ENCODE peak calls at places on chromosomes 7 and 10, in four cellular contexts. M is AG10803; F is right atrium auricular region; X is naive thymus-derived CD4-positive, alpha-beta T cell. Q is an unnamed sample.

GRCh38 chr10:23345861-23346260 is 1.3 kb upstream of the C10orf67 start:
- DNase-seq in X (no peak), M (peak), F (no peak), Q (no peak)

GRCh38 chr7:22373388-22373787 is 16.4 kb upstream of the RAPGEF5 start:
- DNase-seq in M (no peak), F (no peak), X (no peak), Q (no peak)

GRCh38 chr10:63711361-63711760 is 190.2 kb downstream of the REEP3 start:
- DNase-seq in F (no peak), X (no peak), M (peak), Q (no peak)

GRCh38 chr7:317643-318405 is 27.9 kb downstream of the FOXL3 start:
- DNase-seq in X (no peak), M (no peak), F (no peak), Q (no peak)

GRCh38 chr10:111076191-111076681 is 593 bp upstream of the ADRA2A start:
- DNase-seq in X (no peak), M (peak), F (no peak), Q (peak)

GRCh38 chr10:127298396-127298795 is 102.0 kb upstream of the INSYN2A start:
- DNase-seq in X (no peak), M (peak), F (no peak), Q (no peak)

GRCh38 chr7:47783456-47784240 is 164.6 kb downstream of the PKD1L1 start:
- DNase-seq in M (peak), X (no peak), F (no peak), Q (no peak)

GRCh38 chr7:20793686-20794394 is 7.2 kb upstream of the SP8 start:
- DNase-seq in M (no peak), X (no peak), F (no peak), Q (no peak)

GRCh38 chr7:131507592-131508331 is 48.7 kb downstream of the PODXL start:
- DNase-seq in F (peak), M (peak), X (peak), Q (peak)
- H3K4me3 ChIP-seq in F (no peak), M (no peak), X (no peak), Q (no peak)

GRCh38 chr10:89252225-89252585 is 630 bp upstream of the LIPA start:
- DNase-seq in F (no peak), M (no peak), X (no peak), Q (no peak)
- H3K4me3 ChIP-seq in F (peak), M (no peak), X (no peak), Q (no peak)

GRCh38 chr10:13485623-13486022 is 43.2 kb downstream of the BEND7 start:
- DNase-seq in X (no peak), M (peak), F (no peak), Q (no peak)

GRCh38 chr10:13481690-13482089 is 47.1 kb downstream of the BEND7 start:
- DNase-seq in X (no peak), F (no peak), M (no peak), Q (no peak)

GRCh38 chr10:13483073-13483472 is 45.7 kb downstream of the BEND7 start:
- DNase-seq in X (no peak), M (no peak), F (no peak), Q (no peak)

GRCh38 chr10:13489035-13489434 is 39.8 kb downstream of the BEND7 start:
- DNase-seq in F (no peak), M (no peak), X (no peak), Q (no peak)

GRCh38 chr10:13483951-13484350 is 44.9 kb downstream of the BEND7 start:
- DNase-seq in X (peak), F (no peak), M (no peak), Q (no peak)
- H3K4me3 ChIP-seq in X (no peak), F (no peak), M (no peak), Q (no peak)

GRCh38 chr10:122543676-122544075 is 16.9 kb upstream of the DMBT1 start:
- DNase-seq in X (no peak), M (no peak), F (peak), Q (no peak)

GRCh38 chr10:122544493-122544892 is 16.1 kb upstream of the DMBT1 start:
- DNase-seq in M (no peak), X (no peak), F (peak), Q (peak)

GRCh38 chr10:122537545-122537944 is 23.0 kb upstream of the DMBT1 start:
- DNase-seq in X (no peak), F (no peak), M (no peak), Q (no peak)

GRCh38 chr10:122546242-122546641 is 14.3 kb upstream of the DMBT1 start:
- DNase-seq in M (no peak), X (no peak), F (no peak), Q (no peak)

DNA sequence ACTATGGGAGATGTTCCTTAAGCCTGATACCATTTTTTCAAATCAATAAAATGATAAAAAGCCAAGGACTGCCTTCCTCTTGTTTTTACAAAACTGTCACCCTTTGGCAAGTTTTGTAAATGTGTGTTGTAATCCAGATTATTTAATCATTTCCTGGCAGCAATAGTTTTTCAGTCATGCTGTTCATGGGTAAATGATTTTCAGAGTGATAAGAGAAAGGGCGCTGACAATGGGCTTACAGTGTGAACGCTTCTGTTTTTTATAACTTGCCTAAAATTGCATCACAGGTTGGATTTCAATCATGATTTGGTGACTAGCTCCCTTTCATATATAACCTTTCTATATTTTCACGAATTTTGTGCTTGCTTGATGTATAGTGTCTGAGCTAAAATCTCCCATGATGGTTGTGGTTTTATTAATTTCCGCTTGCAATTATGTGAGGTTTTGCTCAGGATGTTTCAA is 19.0 kb upstream of the DMBT1 start:
- DNase-seq in X (peak), F (no peak), M (peak), Q (no peak)
- H3K4me3 ChIP-seq in X (no peak), F (no peak), M (no peak), Q (peak)

DNA sequence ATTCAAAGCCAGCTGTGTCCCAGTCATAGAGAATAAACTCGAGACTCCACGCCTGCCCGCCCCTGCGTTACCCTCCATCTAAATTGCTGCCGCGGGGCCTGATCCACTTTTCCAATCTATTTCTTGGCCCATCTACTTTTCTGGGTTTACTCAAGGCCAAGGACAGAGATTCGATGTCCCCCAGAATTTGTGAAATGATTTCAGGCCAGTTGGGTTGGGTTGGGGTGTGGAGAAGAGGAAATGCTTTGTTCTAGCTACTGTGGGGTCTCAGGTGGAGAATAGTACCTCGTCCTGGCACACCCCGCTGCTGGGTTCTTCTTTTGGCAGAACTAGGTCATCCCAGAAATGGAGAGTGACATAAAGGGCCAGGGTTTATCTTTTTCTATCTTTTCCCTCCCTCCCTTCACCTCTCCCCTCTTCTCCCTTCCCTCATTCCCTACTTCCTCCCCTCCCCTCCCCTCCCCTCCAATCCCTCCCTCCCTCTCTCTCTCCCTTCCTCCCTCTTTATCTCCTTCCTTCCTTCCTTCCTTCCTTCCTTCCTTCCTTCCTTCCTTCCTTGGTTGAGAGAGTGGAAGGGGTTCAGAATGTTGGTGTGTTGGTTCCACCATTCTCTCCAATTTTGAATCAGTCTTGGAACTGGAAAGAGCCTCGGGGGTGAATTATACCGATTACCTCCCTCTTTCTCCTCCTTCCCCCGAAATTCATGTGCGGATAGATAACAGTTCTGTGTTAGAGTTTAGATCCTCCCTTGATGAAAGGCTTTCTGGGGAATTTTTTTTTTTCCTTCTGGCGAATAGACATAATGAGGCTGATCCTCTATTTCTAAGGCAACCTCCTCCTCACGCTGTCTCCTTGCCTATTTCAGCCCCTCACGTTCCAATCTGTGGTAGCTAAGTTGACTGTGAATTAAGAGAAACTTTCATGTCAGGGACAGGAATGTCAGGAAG is 1.2 kb upstream of the TMEM229A start:
- DNase-seq in M (no peak), X (no peak), F (no peak), Q (no peak)
- H3K4me3 ChIP-seq in M (no peak), X (no peak), F (peak), Q (no peak)

DNA sequence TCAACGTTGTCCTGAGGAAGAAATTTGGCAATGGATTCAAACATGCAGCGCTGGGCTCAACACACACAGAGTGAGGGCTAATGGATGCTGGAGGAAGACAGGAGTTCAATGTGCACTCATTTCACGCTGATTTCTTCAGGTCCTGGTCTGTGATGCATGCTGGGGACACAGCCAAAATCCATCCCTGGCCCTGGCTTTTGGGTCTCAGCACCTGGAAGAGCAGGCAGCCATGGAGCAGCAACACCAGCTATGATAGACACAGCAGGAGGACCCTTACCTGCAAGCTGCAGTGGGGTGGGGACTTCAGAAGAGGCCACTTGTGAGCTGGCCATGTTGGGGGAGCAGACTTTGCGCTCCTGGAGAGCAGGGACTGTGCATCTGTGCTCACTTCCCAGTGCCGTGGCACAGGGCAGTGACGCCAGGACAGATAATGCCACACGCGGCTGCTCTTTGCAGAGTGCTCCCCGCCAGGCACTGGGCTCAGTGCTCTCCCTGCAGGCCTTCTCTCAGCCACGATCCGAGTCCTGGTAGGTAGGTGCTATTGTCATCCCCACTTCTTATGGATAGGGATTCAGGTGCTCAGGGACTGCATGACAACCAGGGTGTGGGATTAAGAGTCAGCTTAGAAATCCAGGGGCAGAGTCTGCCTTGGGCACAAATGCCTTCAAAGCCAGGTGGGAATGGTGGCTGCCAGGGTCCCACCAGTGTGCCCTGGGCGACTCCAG is 138.8 kb upstream of the UNC5B start:
- DNase-seq in F (no peak), M (no peak), X (no peak), Q (no peak)
- H3K4me3 ChIP-seq in F (no peak), M (no peak), X (no peak), Q (no peak)

GRCh38 chr7:43313628-43314378 is 201.4 kb downstream of the HECW1 start:
- DNase-seq in X (no peak), M (peak), F (no peak), Q (no peak)
- H3K4me3 ChIP-seq in X (no peak), M (no peak), F (no peak), Q (no peak)

Q was measured in CD4-positive, alpha-beta memory T cell.